ENCODE peak calls at places on chromosomes 6 and 20, in eight cellular contexts. X, M, Q, D, A, F, W and R are unnamed samples.

GRCh38 chr20:37615507-37616425 is 78.1 kb upstream of the CTNNBL1 start:
- DNase-seq in X (peak), M (peak), Q (no peak), D (no peak), A (peak), F (peak), W (peak), R (peak)

GRCh38 chr20:45851501-45851900 is 5.7 kb downstream of the ACOT8 start:
- DNase-seq in X (no peak), M (no peak), Q (no peak), D (no peak), A (no peak), F (no peak), W (no peak), R (no peak)

GRCh38 chr6:35310265-35310831 is 12.7 kb downstream of the DEF6 start:
- DNase-seq in X (no peak), M (no peak), Q (no peak), D (no peak), A (no peak), F (no peak), W (no peak), R (no peak)

GRCh38 chr6:111631018-111631417 is 25.3 kb upstream of the TRAF3IP2 start:
- DNase-seq in X (no peak), M (no peak), Q (no peak), D (no peak), A (no peak), F (no peak), W (no peak), R (no peak)

GRCh38 chr6:57198926-57199636 is 23.0 kb downstream of the RAB23 start:
- DNase-seq in X (no peak), M (no peak), Q (peak), D (no peak), A (no peak), F (no peak), W (peak), R (peak)

GRCh38 chr20:37225146-37225545 is 36.5 kb downstream of the GHRH start:
- DNase-seq in X (no peak), M (no peak), Q (no peak), D (no peak), A (no peak), F (no peak), W (no peak), R (no peak)

GRCh38 chr20:36097331-36097730 is 57.2 kb upstream of the EPB41L1 start:
- DNase-seq in X (no peak), M (peak), Q (peak), D (no peak), A (no peak), F (no peak), W (no peak), R (no peak)

GRCh38 chr20:13274311-13274965 is 53.4 kb downstream of the ISM1 start:
- DNase-seq in X (no peak), M (no peak), Q (no peak), D (no peak), A (no peak), F (peak), W (no peak), R (no peak)

GRCh38 chr6:7045746-7046145 is 62.0 kb upstream of the RREB1 start:
- DNase-seq in X (no peak), M (no peak), Q (no peak), D (no peak), A (no peak), F (no peak), W (no peak), R (no peak)

GRCh38 chr20:25574411-25574810 is 10.9 kb downstream of the NINL start:
- DNase-seq in X (no peak), M (no peak), Q (peak), D (no peak), A (no peak), F (no peak), W (peak), R (no peak)

GRCh38 chr6:125584468-125584939 is 164.9 kb upstream of the HEY2 start:
- DNase-seq in X (no peak), M (peak), Q (peak), D (no peak), A (no peak), F (peak), W (peak), R (no peak)

GRCh38 chr20:57967364-57967763 is 257.5 kb upstream of the PMEPA1 start:
- DNase-seq in X (no peak), M (no peak), Q (no peak), D (no peak), A (no peak), F (no peak), W (no peak), R (no peak)

GRCh38 chr6:24831771-24832718 is 33.3 kb upstream of the ARMH2 start:
- DNase-seq in X (no peak), M (peak), Q (peak), D (no peak), A (no peak), F (no peak), W (no peak), R (peak)

GRCh38 chr20:23048283-23049200 is 930 bp downstream of the THBD start:
- DNase-seq in X (peak), M (no peak), Q (peak), D (no peak), A (no peak), F (peak), W (peak), R (no peak)

GRCh38 chr6:92371809-92372208 is 1047.5 kb downstream of the EPHA7 start:
- DNase-seq in X (no peak), M (no peak), Q (no peak), D (no peak), A (no peak), F (no peak), W (no peak), R (no peak)

GRCh38 chr6:15763364-15763763 is 100.5 kb upstream of the DTNBP1 start:
- DNase-seq in X (no peak), M (no peak), Q (no peak), D (no peak), A (no peak), F (no peak), W (no peak), R (no peak)

GRCh38 chr6:157865249-157865648 is 42.2 kb downstream of the SNX9 start:
- DNase-seq in X (no peak), M (peak), Q (no peak), D (no peak), A (no peak), F (no peak), W (no peak), R (no peak)

GRCh38 chr6:36204068-36204753 is 7.7 kb downstream of the BRPF3 start:
- DNase-seq in X (no peak), M (no peak), Q (no peak), D (no peak), A (peak), F (no peak), W (no peak), R (no peak)

GRCh38 chr20:33829636-33830035 is 18.5 kb downstream of the CHMP4B start:
- DNase-seq in X (no peak), M (no peak), Q (no peak), D (no peak), A (no peak), F (no peak), W (no peak), R (no peak)

GRCh38 chr20:21501184-21501583 is 12.7 kb downstream of the NKX2-2 start:
- DNase-seq in X (no peak), M (no peak), Q (no peak), D (no peak), A (no peak), F (no peak), W (no peak), R (no peak)

DNA sequence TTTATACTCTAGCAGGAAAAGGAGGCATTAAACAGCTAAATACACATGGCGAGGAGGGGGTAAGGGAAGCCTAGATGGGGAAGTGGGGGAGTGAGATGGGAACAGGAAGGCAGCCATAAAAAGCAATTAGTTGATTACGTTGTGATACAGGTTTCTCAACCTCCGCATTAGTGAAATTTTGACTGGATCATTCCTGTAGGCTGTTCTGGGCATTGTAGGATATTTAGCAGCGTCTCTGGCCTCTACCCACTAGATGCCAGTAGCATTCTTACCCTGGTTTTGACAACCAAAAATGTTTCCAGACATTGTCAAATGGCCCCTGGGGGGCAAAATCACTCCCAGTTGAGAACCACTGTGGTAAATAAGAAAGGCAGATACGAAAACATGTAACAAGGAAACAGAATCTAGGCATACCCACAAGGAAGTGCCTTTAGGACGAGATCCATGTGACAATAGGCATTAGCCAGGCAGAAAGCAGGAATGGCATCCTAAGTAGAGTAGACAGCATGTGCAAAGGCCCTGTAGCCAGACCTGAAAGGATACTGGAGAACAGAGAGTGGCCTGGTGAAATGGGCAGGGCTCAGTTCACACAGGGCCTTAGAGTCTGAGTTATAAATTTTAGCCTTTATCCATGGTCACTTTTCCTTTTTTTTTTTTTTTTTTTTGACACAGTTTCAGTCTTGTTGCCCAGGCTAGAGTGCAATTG is 25.8 kb upstream of the PTPN1 start:
- DNase-seq in X (no peak), M (no peak), Q (no peak), D (no peak), A (no peak), F (no peak), W (no peak), R (no peak)
- TF ChIP-seq CTCF in X (no peak), M (no peak), Q (peak), D (no peak), A (peak), F (no peak), W (no peak), R (no peak)

GRCh38 chr6:118963003-118963402 is 28.0 kb upstream of the MCM9 start:
- DNase-seq in X (no peak), M (no peak), Q (peak), D (no peak), A (no peak), F (no peak), W (no peak), R (no peak)
- TF ChIP-seq CTCF in X (no peak), M (no peak), Q (peak), D (peak), A (no peak), F (no peak), W (peak), R (peak)

GRCh38 chr6:149541139-149541538 is 4.7 kb downstream of the PPIL4 start:
- DNase-seq in X (no peak), M (no peak), Q (no peak), D (no peak), A (no peak), F (no peak), W (no peak), R (no peak)

GRCh38 chr6:149544646-149545257 is 1.1 kb downstream of the PPIL4 start:
- DNase-seq in X (no peak), M (no peak), Q (no peak), D (no peak), A (no peak), F (no peak), W (no peak), R (no peak)

GRCh38 chr6:149545754-149546471 is at the start of gene PPIL4:
- DNase-seq in X (peak), M (peak), Q (peak), D (peak), A (peak), F (peak), W (peak), R (peak)

GRCh38 chr6:149545258-149545753 is 537 bp downstream of the PPIL4 start:
- DNase-seq in X (peak), M (peak), Q (peak), D (no peak), A (peak), F (peak), W (peak), R (no peak)
- TF ChIP-seq CTCF in X (no peak), M (no peak), Q (peak), D (peak), A (peak), F (no peak), W (peak), R (no peak)

GRCh38 chr20:44384423-44385027 is 29.0 kb downstream of the HNF4A start:
- DNase-seq in X (peak), M (peak), Q (peak), D (no peak), A (peak), F (peak), W (peak), R (no peak)
- TF ChIP-seq CTCF in X (peak), M (peak), Q (peak), D (peak), A (peak), F (peak), W (peak), R (peak)

GRCh38 chr6:99347804-99348203 is 1.7 kb downstream of the FAXC start:
- DNase-seq in X (no peak), M (no peak), Q (no peak), D (no peak), A (no peak), F (no peak), W (no peak), R (no peak)

GRCh38 chr6:99350573-99350972 is 1.1 kb upstream of the FAXC start:
- DNase-seq in X (no peak), M (no peak), Q (no peak), D (no peak), A (no peak), F (peak), W (peak), R (no peak)

GRCh38 chr6:99348220-99348822 is 1.2 kb downstream of the FAXC start:
- DNase-seq in X (no peak), M (no peak), Q (no peak), D (peak), A (no peak), F (no peak), W (no peak), R (no peak)

GRCh38 chr6:99348823-99349619 is 453 bp downstream of the FAXC start:
- DNase-seq in X (no peak), M (no peak), Q (peak), D (peak), A (no peak), F (peak), W (no peak), R (no peak)

DNA sequence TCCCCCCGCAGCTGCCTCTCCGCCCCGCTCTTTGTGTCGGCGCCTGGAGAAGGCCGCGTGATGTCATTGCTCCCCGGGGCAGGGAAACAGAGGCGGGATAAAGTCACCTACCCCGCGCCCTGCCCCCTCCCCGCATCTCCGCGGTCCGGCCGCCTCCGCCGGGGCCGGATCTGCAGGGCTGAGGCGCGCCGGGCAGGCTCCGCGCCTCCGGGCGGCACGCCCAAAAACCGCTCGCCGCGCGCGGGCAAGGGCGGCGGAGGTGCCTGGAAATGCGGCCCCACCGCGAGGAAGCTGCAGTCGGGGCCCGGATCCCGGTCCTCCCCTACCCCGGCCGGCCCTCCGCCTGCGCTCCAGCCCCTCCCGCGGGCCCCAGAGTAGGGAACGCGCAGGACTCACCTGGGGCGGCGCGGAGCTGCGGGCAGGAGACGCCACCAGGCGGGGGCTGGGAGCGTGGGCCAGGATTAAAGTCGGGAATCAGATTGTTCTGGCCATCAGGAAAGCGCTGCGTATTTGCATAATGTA is at the start of gene FAXC:
- DNase-seq in X (peak), M (no peak), Q (peak), D (no peak), A (no peak), F (peak), W (peak), R (no peak)
- TF ChIP-seq CTCF in X (no peak), M (peak), Q (peak), D (peak), A (peak), F (no peak), W (peak), R (no peak)

GRCh38 chr6:136158971-136159370 is 91.1 kb downstream of the MTFR2 start:
- DNase-seq in X (no peak), M (no peak), Q (no peak), D (no peak), A (no peak), F (no peak), W (no peak), R (no peak)

GRCh38 chr6:136161950-136162349 is 88.2 kb downstream of the MTFR2 start:
- DNase-seq in X (no peak), M (no peak), Q (no peak), D (no peak), A (no peak), F (no peak), W (no peak), R (no peak)

GRCh38 chr6:136160255-136160654 is 89.9 kb downstream of the MTFR2 start:
- DNase-seq in X (no peak), M (no peak), Q (peak), D (no peak), A (no peak), F (no peak), W (no peak), R (no peak)

GRCh38 chr6:136153976-136154375 is 96.1 kb downstream of the MTFR2 start:
- DNase-seq in X (no peak), M (no peak), Q (no peak), D (no peak), A (no peak), F (no peak), W (no peak), R (no peak)

GRCh38 chr6:136158398-136158797 is 91.7 kb downstream of the MTFR2 start:
- DNase-seq in X (peak), M (no peak), Q (no peak), D (no peak), A (no peak), F (no peak), W (no peak), R (no peak)
- TF ChIP-seq CTCF in X (no peak), M (no peak), Q (no peak), D (no peak), A (no peak), F (no peak), W (no peak), R (no peak)

DNA sequence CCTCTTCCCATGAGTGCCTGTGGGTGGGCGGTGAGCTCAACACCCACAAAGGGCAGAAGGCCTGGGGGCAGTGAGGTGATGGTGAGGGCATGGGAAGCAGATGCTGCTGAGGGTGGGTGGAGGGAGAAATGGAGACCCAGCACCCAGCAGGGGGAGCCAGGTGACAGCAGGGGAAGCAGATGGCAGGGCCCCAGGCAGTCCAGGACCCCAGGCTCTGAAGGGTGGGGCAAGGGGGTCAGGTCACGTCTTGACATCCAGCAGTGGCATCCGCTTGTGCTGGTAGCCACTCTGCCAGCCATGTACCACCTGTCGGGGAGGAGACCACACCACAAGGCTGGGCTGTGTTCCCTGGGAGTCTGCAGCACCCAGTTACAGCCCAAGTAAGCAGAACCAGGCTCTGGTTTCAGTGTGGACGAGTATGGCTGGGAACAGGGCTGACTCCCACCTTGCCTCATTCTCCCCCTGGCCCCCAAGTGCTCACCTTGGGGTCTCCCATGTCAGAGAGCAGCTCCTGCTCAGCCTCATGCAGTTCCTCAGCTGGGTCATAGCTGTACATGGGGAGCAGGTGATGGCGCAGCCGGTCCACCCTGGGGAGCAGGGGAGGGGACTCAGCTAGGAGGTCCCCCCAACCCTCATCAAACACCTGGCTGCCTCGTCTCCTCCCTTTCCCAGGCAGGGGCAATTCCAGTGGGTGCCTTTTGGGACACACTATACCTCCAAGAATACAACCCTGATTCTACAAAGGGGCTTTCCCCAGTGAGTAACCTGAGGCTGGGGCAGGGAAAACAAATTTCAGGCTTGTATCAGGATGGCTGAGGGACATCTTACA is 2.0 kb downstream of the SMIM29 start:
- DNase-seq in X (no peak), M (no peak), Q (peak), D (no peak), A (peak), F (peak), W (peak), R (no peak)
- TF ChIP-seq CTCF in X (peak), M (peak), Q (peak), D (peak), A (peak), F (peak), W (peak), R (peak)

DNA sequence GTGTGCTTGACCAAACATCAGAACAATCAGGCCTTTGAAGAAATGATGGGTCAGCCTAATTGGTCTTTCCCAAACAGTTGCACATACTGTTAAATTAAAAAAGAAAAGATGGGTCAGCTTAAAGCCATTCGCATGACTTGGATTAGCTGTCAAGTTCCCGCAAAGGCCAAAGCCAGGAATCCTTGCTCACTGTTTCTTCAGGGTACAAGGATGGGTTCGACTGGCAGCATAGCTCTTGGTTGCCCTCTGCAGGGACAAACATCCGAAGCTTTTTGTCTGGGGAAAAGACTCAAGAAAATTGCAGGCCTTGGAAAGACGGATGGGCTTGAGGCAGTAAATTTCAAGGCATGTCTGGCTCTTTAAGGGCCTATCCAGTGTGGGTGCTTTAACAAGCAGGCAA is 168.0 kb downstream of the HDGFL1 start:
- DNase-seq in X (no peak), M (peak), Q (peak), D (no peak), A (peak), F (peak), W (peak), R (no peak)
- TF ChIP-seq CTCF in X (peak), M (peak), Q (peak), D (peak), A (peak), F (peak), W (peak), R (peak)